ENCODE peak calls at places on chromosomes 13 and 19, in four cellular contexts. O, L, E and P are unnamed samples.

GRCh38 chr13:54133721-54134120 is 1105.1 kb downstream of the OLFM4 start:
- DNase-seq in O (no peak), L (no peak), E (no peak), P (no peak)

GRCh38 chr19:5698635-5699422 is 8.7 kb downstream of the RPL36 start:
- DNase-seq in O (no peak), L (no peak), E (no peak), P (no peak)

GRCh38 chr13:39888865-39889810 is 233.7 kb downstream of the COG6 start:
- DNase-seq in O (no peak), L (no peak), E (no peak), P (no peak)

GRCh38 chr13:110232756-110233155 is 74.2 kb downstream of the COL4A1 start:
- DNase-seq in O (no peak), L (no peak), E (no peak), P (no peak)

GRCh38 chr13:95724252-95724651 is 47.3 kb downstream of the DNAJC3 start:
- DNase-seq in O (no peak), L (no peak), E (no peak), P (no peak)

GRCh38 chr13:72500851-72501250 is 226.6 kb downstream of the MZT1 start:
- DNase-seq in O (no peak), L (no peak), E (no peak), P (no peak)

GRCh38 chr19:39514840-39515550 is at the start of gene SELENOV:
- DNase-seq in O (peak; percentile 90), L (peak; percentile 27), E (no peak), P (no peak)

GRCh38 chr19:27735314-27735713 is 1477.6 kb downstream of the UQCRFS1 start:
- DNase-seq in O (no peak), L (no peak), E (no peak), P (no peak)

GRCh38 chr13:109331898-109332297 is 454.5 kb downstream of the IRS2 start:
- DNase-seq in O (no peak), L (no peak), E (no peak), P (no peak)

GRCh38 chr19:11692127-11692790 is 46.5 kb downstream of the ZNF823 start:
- DNase-seq in O (no peak), L (no peak), E (peak; percentile 75), P (no peak)
- TF ChIP-seq ELF4 in O (no peak), L (no peak), E (no peak), P (no peak)

GRCh38 chr19:35260694-35261304 is 8.0 kb upstream of the USF2 start:
- DNase-seq in O (peak; percentile 0), L (no peak), E (no peak), P (no peak)
- TF ChIP-seq ELF4 in O (no peak), L (no peak), E (no peak), P (no peak)

GRCh38 chr13:104295537-104295936 is 1229.3 kb upstream of the SLC10A2 start:
- DNase-seq in O (no peak), L (no peak), E (no peak), P (no peak)

GRCh38 chr13:104301216-104301975 is 1235.2 kb upstream of the SLC10A2 start:
- DNase-seq in O (no peak), L (no peak), E (no peak), P (no peak)

GRCh38 chr13:104297075-104297474 is 1230.9 kb upstream of the SLC10A2 start:
- DNase-seq in O (no peak), L (no peak), E (no peak), P (no peak)

DNA sequence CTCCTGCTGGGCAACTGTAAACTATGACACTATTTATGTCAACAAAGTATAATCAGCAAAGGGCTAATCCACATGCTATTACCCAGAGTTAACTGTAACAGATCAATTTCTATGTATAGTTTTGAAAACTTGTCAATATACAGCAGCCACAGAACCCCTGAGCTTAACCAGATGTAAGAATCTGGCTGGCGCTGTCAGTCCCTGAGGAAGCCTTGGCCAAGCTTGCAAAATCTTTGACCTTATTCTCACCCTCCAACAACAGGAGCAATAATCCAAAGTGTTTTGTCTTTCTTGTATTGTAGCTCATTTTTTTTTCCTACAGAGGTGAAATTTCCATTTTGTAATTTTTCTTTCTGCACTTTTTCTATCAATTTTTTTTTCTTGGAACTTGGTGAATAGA is 1230.1 kb upstream of the SLC10A2 start:
- DNase-seq in O (no peak), L (no peak), E (no peak), P (no peak)
- TF ChIP-seq ELF4 in O (no peak), L (no peak), E (no peak), P (no peak)

GRCh38 chr13:88248393-88248792 is 577.2 kb downstream of the SLITRK5 start:
- DNase-seq in O (peak; percentile 18), L (no peak), E (no peak), P (peak; percentile 30)
- TF ChIP-seq ELF4 in O (no peak), L (no peak), E (no peak), P (no peak)